ENCODE peak calls at places on chromosomes 12 and 14, in six cellular contexts. D is MM.1S, R is progenitor cell of endocrine pancreas, P is cardiac fibroblast, J is astrocyte, E is fibroblast of the aortic adventitia. I is an unnamed sample.

GRCh38 chr12:2297658-2298057 is 244.9 kb downstream of the CACNA1C start:
- DNase-seq in P (no peak), J (no peak), R (no peak), D (peak), E (no peak), I (no peak)

GRCh38 chr14:25833341-25834121 is 764.3 kb downstream of the NOVA1 start:
- DNase-seq in E (peak), R (peak), D (peak), J (peak), P (peak), I (peak)

GRCh38 chr14:105488781-105489606 is 2.1 kb upstream of the TEDC1 start:
- DNase-seq in D (no peak), J (no peak), P (no peak), E (no peak), R (no peak), I (no peak)

GRCh38 chr12:11968041-11968383 is 102.7 kb upstream of the BCL2L14 start:
- DNase-seq in D (no peak), J (no peak), E (no peak), R (no peak), P (no peak), I (no peak)

GRCh38 chr14:31781578-31781977 is 220.4 kb downstream of the NUBPL start:
- DNase-seq in D (no peak), J (no peak), P (peak), E (no peak), R (no peak), I (no peak)

GRCh38 chr12:45587877-45588530 is 141.5 kb upstream of the ARID2 start:
- DNase-seq in R (no peak), P (no peak), J (no peak), D (no peak), E (no peak), I (peak)

GRCh38 chr12:3962661-3963483 is 89.7 kb upstream of the PARP11 start:
- DNase-seq in D (no peak), R (no peak), E (no peak), P (no peak), J (no peak), I (peak)

GRCh38 chr12:62691309-62691708 is 224.7 kb downstream of the MON2 start:
- DNase-seq in D (no peak), J (no peak), E (no peak), P (no peak), R (no peak), I (no peak)

GRCh38 chr12:60257063-60257462 is 661.2 kb downstream of the SLC16A7 start:
- DNase-seq in R (no peak), J (peak), D (no peak), P (peak), E (peak), I (peak)

GRCh38 chr14:75495882-75496281 is 26.4 kb upstream of the BATF start:
- DNase-seq in D (no peak), P (no peak), J (no peak), E (no peak), R (no peak), I (no peak)

GRCh38 chr12:54977857-54978256 is 6.7 kb downstream of the TESPA1 start:
- DNase-seq in D (no peak), E (no peak), J (no peak), R (no peak), P (no peak), I (no peak)

GRCh38 chr12:3055712-3056467 is 21.3 kb upstream of the TSPAN9 start:
- DNase-seq in E (peak), R (no peak), P (no peak), D (no peak), J (peak), I (no peak)

GRCh38 chr14:103094406-103095209 is at the start of gene EXOC3L4:
- DNase-seq in R (no peak), P (no peak), J (no peak), E (no peak), D (no peak), I (no peak)

GRCh38 chr12:8844665-8845064 is 22.2 kb downstream of the A2ML1 start:
- DNase-seq in E (peak), J (peak), D (no peak), P (peak), R (no peak), I (no peak)

GRCh38 chr14:68210729-68211299 is 391.2 kb downstream of the RAD51B start:
- DNase-seq in D (peak), E (peak), J (peak), P (peak), R (no peak), I (peak)

GRCh38 chr14:54312166-54312801 is 84.5 kb upstream of the CDKN3 start:
- DNase-seq in J (peak), P (peak), R (no peak), E (peak), D (no peak), I (peak)

GRCh38 chr14:58239259-58240210 is 5.1 kb upstream of the PSMA3 start:
- DNase-seq in E (peak), D (peak), J (peak), P (peak), R (peak), I (peak)

GRCh38 chr14:38042356-38042755 is 165.3 kb upstream of the SSTR1 start:
- DNase-seq in J (peak), D (no peak), E (peak), P (peak), R (no peak), I (peak)

GRCh38 chr14:99524804-99525698 is 43.8 kb downstream of the CCNK start:
- DNase-seq in J (peak), D (no peak), E (peak), P (peak), R (no peak), I (peak)

GRCh38 chr14:99947695-99948094 is 117.5 kb upstream of the EVL start:
- DNase-seq in R (no peak), D (no peak), E (peak), J (no peak), P (peak), I (peak)

GRCh38 chr12:110921262-110921661 is 883 bp upstream of the MYL2 start:
- DNase-seq in E (peak), R (no peak), J (peak), D (no peak), P (peak), I (peak)

GRCh38 chr12:51837286-51837685 is 11.2 kb downstream of the FIGNL2 start:
- DNase-seq in E (no peak), D (no peak), J (no peak), P (no peak), R (no peak), I (no peak)

GRCh38 chr12:101924647-101925046 is 47.3 kb downstream of the DRAM1 start:
- DNase-seq in P (peak), D (no peak), E (peak), R (no peak), J (no peak), I (no peak)

GRCh38 chr12:26970136-26970535 is 31.9 kb downstream of the FGFR1OP2 start:
- DNase-seq in P (no peak), E (no peak), D (no peak), J (no peak), R (no peak), I (no peak)

DNA sequence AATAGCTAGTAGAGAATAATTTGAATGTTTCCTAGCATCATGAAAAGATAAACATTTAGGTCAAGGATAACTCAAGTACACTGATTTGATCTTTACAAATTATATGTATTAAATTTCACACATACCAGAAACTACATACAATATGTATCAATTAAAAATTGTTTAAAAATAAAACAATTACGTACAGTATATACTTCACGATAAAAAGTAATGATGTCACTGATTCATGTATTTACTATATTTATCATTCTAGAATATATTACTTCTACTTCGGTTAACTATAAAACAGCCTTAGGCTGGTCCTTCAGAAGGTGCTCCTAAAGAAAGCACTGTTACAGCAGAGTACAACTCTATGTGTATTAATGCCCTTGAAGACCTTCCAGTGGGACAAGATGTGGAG is 11.5 kb downstream of the RBM23 start:
- DNase-seq in R (no peak), P (no peak), D (no peak), E (no peak), J (no peak), I (no peak)
- TF ChIP-seq CTCF in R (no peak), P (no peak), D (no peak), E (no peak), J (no peak), I (no peak)

GRCh38 chr12:132921685-132922084 is 34.3 kb upstream of the CHFR start:
- DNase-seq in P (no peak), D (no peak), E (no peak), R (no peak), J (no peak), I (no peak)
- TF ChIP-seq CTCF in P (no peak), D (no peak), E (no peak), R (no peak), J (no peak), I (peak)

GRCh38 chr12:96359328-96359727 is 40.9 kb downstream of the CDK17 start:
- DNase-seq in R (no peak), J (no peak), E (no peak), D (no peak), P (peak), I (no peak)
- TF ChIP-seq CTCF in R (no peak), J (no peak), E (peak), D (no peak), P (no peak), I (no peak)

GRCh38 chr12:98635657-98636323 is 8.8 kb downstream of the IKBIP start:
- DNase-seq in J (peak), D (no peak), R (no peak), E (peak), P (peak), I (peak)

GRCh38 chr12:98638009-98638408 is 6.6 kb downstream of the IKBIP start:
- DNase-seq in E (no peak), J (no peak), P (no peak), D (no peak), R (no peak), I (no peak)

GRCh38 chr12:98644433-98644711 is 216 bp downstream of the IKBIP start:
- DNase-seq in D (no peak), J (no peak), R (peak), E (no peak), P (no peak), I (peak)

GRCh38 chr12:98637068-98637467 is 7.5 kb downstream of the IKBIP start:
- DNase-seq in J (no peak), E (no peak), D (no peak), R (no peak), P (no peak), I (no peak)

GRCh38 chr12:98639526-98639925 is 5.1 kb downstream of the IKBIP start:
- DNase-seq in P (no peak), E (no peak), R (no peak), J (no peak), D (no peak), I (no peak)
- TF ChIP-seq CTCF in P (no peak), E (no peak), R (no peak), J (no peak), D (no peak), I (no peak)

I was measured in epithelial cell of esophagus.